ENCODE peak calls at places on chromosomes 2 and 18, in four cellular contexts. U is fibroblast of pulmonary artery, H is brain microvascular endothelial cell, T is amygdala. O is an unnamed sample.

GRCh38 chr2:48508461-48509124 is 21.4 kb upstream of the STON1 start:
- DNase-seq in U (peak), H (peak), T (no peak), O (no peak)

GRCh38 chr2:105697781-105698449 is 46.8 kb upstream of the NCK2 start:
- DNase-seq in U (peak), H (no peak), T (no peak), O (no peak)

GRCh38 chr2:235215248-235215647 is 263.4 kb downstream of the SH3BP4 start:
- DNase-seq in U (no peak), H (no peak), T (no peak), O (no peak)

GRCh38 chr2:121086450-121086849 is 198.6 kb downstream of the TFCP2L1 start:
- DNase-seq in U (no peak), H (no peak), T (no peak), O (no peak)

GRCh38 chr18:13530879-13531387 is 195.4 kb downstream of the FAM210A start:
- DNase-seq in U (peak), H (peak), T (peak), O (peak)

GRCh38 chr2:232611559-232612218 is 21.7 kb upstream of the EFHD1 start:
- DNase-seq in U (peak), H (peak), T (peak), O (peak)

GRCh38 chr18:28065031-28065792 is 111.7 kb downstream of the CDH2 start:
- DNase-seq in U (peak), H (peak), T (no peak), O (no peak)

GRCh38 chr18:3851159-3851558 is 401.2 kb downstream of the TGIF1 start:
- DNase-seq in U (no peak), H (no peak), T (no peak), O (no peak)

GRCh38 chr18:7117390-7118355 is at the start of gene LAMA1:
- DNase-seq in U (peak), H (no peak), T (peak), O (peak)

GRCh38 chr2:135664623-135665068 is 77.0 kb upstream of the UBXN4 start:
- DNase-seq in U (peak), H (peak), T (no peak), O (no peak)

GRCh38 chr2:45765007-45765767 is 113.7 kb downstream of the PRKCE start:
- DNase-seq in U (no peak), H (no peak), T (no peak), O (no peak)

GRCh38 chr2:145460151-145460550 is 940.2 kb upstream of the ZEB2 start:
- DNase-seq in U (peak), H (peak), T (no peak), O (no peak)

GRCh38 chr2:20378891-20379519 is 28.4 kb upstream of the PUM2 start:
- DNase-seq in U (peak), H (peak), T (peak), O (peak)

GRCh38 chr2:6233932-6234331 is 541.7 kb downstream of the SOX11 start:
- DNase-seq in U (no peak), H (no peak), T (no peak), O (no peak)

GRCh38 chr18:64659186-64659585 is 510.3 kb upstream of the LINC00305 start:
- DNase-seq in U (no peak), H (no peak), T (no peak), O (no peak)

GRCh38 chr2:197838036-197838435 is 33.6 kb downstream of the PLCL1 start:
- DNase-seq in U (peak), H (peak), T (no peak), O (no peak)

GRCh38 chr2:147636238-147636887 is 208.5 kb upstream of the ACVR2A start:
- DNase-seq in U (peak), H (no peak), T (no peak), O (no peak)

GRCh38 chr2:128172191-128172590 is 81.2 kb downstream of the UGGT1 start:
- DNase-seq in U (no peak), H (no peak), T (no peak), O (no peak)

GRCh38 chr2:152718909-152719645 is 657 bp downstream of the ARL6IP6 start:
- DNase-seq in U (peak), H (peak), T (no peak), O (no peak)

GRCh38 chr2:120886967-120887672 is 151.5 kb downstream of the GLI2 start:
- DNase-seq in U (no peak), H (no peak), T (no peak), O (no peak)

GRCh38 chr2:120394764-120395163 is 48.8 kb downstream of the INHBB start:
- DNase-seq in U (no peak), H (no peak), T (no peak), O (no peak)

GRCh38 chr2:185433824-185434223 is 304.8 kb upstream of the FSIP2 start:
- DNase-seq in U (peak), H (peak), T (no peak), O (no peak)

GRCh38 chr2:67515021-67515420 is 117.9 kb downstream of the ETAA1 start:
- DNase-seq in U (no peak), H (no peak), T (no peak), O (no peak)

GRCh38 chr18:34909637-34910364 is 131.4 kb upstream of the MAPRE2 start:
- DNase-seq in U (peak), H (peak), T (no peak), O (no peak)

GRCh38 chr18:59681521-59682004 is 15.7 kb downstream of the CCBE1 start:
- DNase-seq in U (no peak), H (no peak), T (no peak), O (no peak)

GRCh38 chr2:198928026-198928425 is 529.7 kb downstream of the SATB2 start:
- DNase-seq in U (no peak), H (no peak), T (no peak), O (no peak)

GRCh38 chr2:164485541-164485940 is 135.7 kb downstream of the GRB14 start:
- DNase-seq in U (peak), H (peak), T (no peak), O (no peak)

GRCh38 chr2:85921659-85922058 is 32.9 kb upstream of the ST3GAL5 start:
- DNase-seq in U (no peak), H (no peak), T (no peak), O (no peak)

GRCh38 chr2:62118160-62118559 is 77.8 kb upstream of the B3GNT2 start:
- DNase-seq in U (peak), H (no peak), T (no peak), O (peak)

GRCh38 chr2:240556553-240557100 is 1.2 kb downstream of the ANKMY1 start:
- DNase-seq in U (peak), H (peak), T (no peak), O (peak)

GRCh38 chr2:149612122-149612521 is 24.5 kb upstream of the MMADHC start:
- DNase-seq in U (peak), H (peak), T (no peak), O (no peak)

GRCh38 chr2:20487392-20488135 is 40.7 kb downstream of the RHOB start:
- DNase-seq in U (no peak), H (no peak), T (no peak), O (no peak)

GRCh38 chr2:175432021-175432420 is 250.5 kb upstream of the ATP5MC3 start:
- DNase-seq in U (no peak), H (no peak), T (no peak), O (no peak)

GRCh38 chr18:57802869-57803118 is 321 bp downstream of the ATP8B1 start:
- DNase-seq in U (no peak), H (no peak), T (no peak), O (no peak)

GRCh38 chr18:55833543-55833942 is 245.6 kb upstream of the TCF4 start:
- DNase-seq in U (peak), H (peak), T (no peak), O (no peak)

GRCh38 chr18:74114206-74114605 is 33.4 kb downstream of the FBXO15 start:
- DNase-seq in U (no peak), H (no peak), T (no peak), O (no peak)

GRCh38 chr2:54106631-54107454 is 8.6 kb upstream of the ACYP2 start:
- DNase-seq in U (peak), H (peak), T (peak), O (peak)

GRCh38 chr2:239337122-239337876 is 63.5 kb downstream of the HDAC4 start:
- DNase-seq in U (no peak), H (no peak), T (no peak), O (no peak)

GRCh38 chr18:54772081-54772480 is 56.2 kb upstream of the RAB27B start:
- DNase-seq in U (no peak), H (no peak), T (no peak), O (no peak)

O was measured in nucleus accumbens.